ENCODE peak calls at places on chromosomes 6 and 20, in nine cellular contexts. One of them, this sample, is unnamed.

GRCh38 chr20:62321521-62321948 is 18.7 kb downstream of the ADRM1 start:
- DNase-seq in HFF-Myc: no peak
- DNase-seq in T follicular helper cell: no peak
- DNase-seq in neuronal stem cell: no peak
- DNase-seq in nucleus accumbens: no peak
- DNase-seq in fibroblast of lung: peak; percentile 21
- DNase-seq in B cell: no peak
- DNase-seq in hepatocyte: peak; percentile 45
- DNase-seq in ovary: no peak
- DNase-seq in this sample: peak; percentile 58

GRCh38 chr20:12414446-12415274 is 497.0 kb downstream of the BTBD3 start:
- DNase-seq in fibroblast of lung: no peak
- DNase-seq in neuronal stem cell: no peak
- DNase-seq in ovary: no peak
- DNase-seq in nucleus accumbens: peak; percentile 7
- DNase-seq in hepatocyte: peak; percentile 33
- DNase-seq in T follicular helper cell: no peak
- DNase-seq in B cell: no peak
- DNase-seq in HFF-Myc: no peak
- DNase-seq in this sample: no peak

GRCh38 chr6:36563237-36563927 is 16.1 kb upstream of the STK38 start:
- DNase-seq in hepatocyte: no peak
- DNase-seq in T follicular helper cell: no peak
- DNase-seq in ovary: no peak
- DNase-seq in nucleus accumbens: no peak
- DNase-seq in B cell: no peak
- DNase-seq in neuronal stem cell: no peak
- DNase-seq in HFF-Myc: no peak
- DNase-seq in fibroblast of lung: no peak
- DNase-seq in this sample: no peak

GRCh38 chr6:106739387-106739786 is 110.0 kb downstream of the QRSL1 start:
- DNase-seq in ovary: no peak
- DNase-seq in T follicular helper cell: no peak
- DNase-seq in neuronal stem cell: no peak
- DNase-seq in hepatocyte: no peak
- DNase-seq in B cell: no peak
- DNase-seq in fibroblast of lung: no peak
- DNase-seq in nucleus accumbens: no peak
- DNase-seq in HFF-Myc: no peak
- DNase-seq in this sample: no peak

GRCh38 chr6:139834232-139834631 is 459.8 kb upstream of the CITED2 start:
- DNase-seq in hepatocyte: no peak
- DNase-seq in nucleus accumbens: no peak
- DNase-seq in T follicular helper cell: no peak
- DNase-seq in neuronal stem cell: no peak
- DNase-seq in HFF-Myc: no peak
- DNase-seq in B cell: no peak
- DNase-seq in fibroblast of lung: no peak
- DNase-seq in ovary: no peak
- DNase-seq in this sample: no peak

GRCh38 chr6:158418501-158418900 is 106.2 kb downstream of the TULP4 start:
- DNase-seq in fibroblast of lung: peak; percentile 38
- DNase-seq in hepatocyte: no peak
- DNase-seq in T follicular helper cell: no peak
- DNase-seq in HFF-Myc: no peak
- DNase-seq in ovary: no peak
- DNase-seq in B cell: no peak
- DNase-seq in nucleus accumbens: no peak
- DNase-seq in neuronal stem cell: no peak
- DNase-seq in this sample: no peak

GRCh38 chr6:109013551-109014101 is 81.0 kb downstream of the SESN1 start:
- DNase-seq in ovary: no peak
- DNase-seq in fibroblast of lung: no peak
- DNase-seq in hepatocyte: no peak
- DNase-seq in T follicular helper cell: no peak
- DNase-seq in HFF-Myc: no peak
- DNase-seq in B cell: no peak
- DNase-seq in nucleus accumbens: no peak
- DNase-seq in neuronal stem cell: no peak
- DNase-seq in this sample: no peak

GRCh38 chr20:37649017-37649416 is 44.8 kb upstream of the CTNNBL1 start:
- DNase-seq in neuronal stem cell: no peak
- DNase-seq in ovary: no peak
- DNase-seq in B cell: no peak
- DNase-seq in fibroblast of lung: no peak
- DNase-seq in nucleus accumbens: no peak
- DNase-seq in T follicular helper cell: no peak
- DNase-seq in hepatocyte: no peak
- DNase-seq in HFF-Myc: no peak
- DNase-seq in this sample: peak; percentile 60

GRCh38 chr20:8223096-8223870 is 91.2 kb downstream of the PLCB1 start:
- DNase-seq in nucleus accumbens: no peak
- DNase-seq in ovary: no peak
- DNase-seq in fibroblast of lung: peak; percentile 93
- DNase-seq in neuronal stem cell: no peak
- DNase-seq in B cell: no peak
- DNase-seq in T follicular helper cell: no peak
- DNase-seq in HFF-Myc: peak; percentile 60
- DNase-seq in hepatocyte: no peak
- DNase-seq in this sample: peak; percentile 69

GRCh38 chr20:25340380-25340779 is 50.3 kb downstream of the ABHD12 start:
- DNase-seq in fibroblast of lung: no peak
- DNase-seq in HFF-Myc: no peak
- DNase-seq in neuronal stem cell: no peak
- DNase-seq in nucleus accumbens: no peak
- DNase-seq in T follicular helper cell: no peak
- DNase-seq in ovary: no peak
- DNase-seq in B cell: no peak
- DNase-seq in hepatocyte: no peak
- DNase-seq in this sample: no peak

GRCh38 chr20:44012466-44013226 is 98.0 kb downstream of the TOX2 start:
- DNase-seq in hepatocyte: no peak
- DNase-seq in fibroblast of lung: no peak
- DNase-seq in HFF-Myc: no peak
- DNase-seq in B cell: no peak
- DNase-seq in neuronal stem cell: no peak
- DNase-seq in ovary: no peak
- DNase-seq in T follicular helper cell: no peak
- DNase-seq in nucleus accumbens: no peak
- DNase-seq in this sample: no peak

GRCh38 chr6:80233955-80234354 is 127.5 kb downstream of the BCKDHB start:
- DNase-seq in B cell: no peak
- DNase-seq in ovary: no peak
- DNase-seq in T follicular helper cell: no peak
- DNase-seq in neuronal stem cell: no peak
- DNase-seq in nucleus accumbens: no peak
- DNase-seq in fibroblast of lung: no peak
- DNase-seq in hepatocyte: no peak
- DNase-seq in HFF-Myc: no peak
- DNase-seq in this sample: no peak

GRCh38 chr6:41184761-41185160 is 16.2 kb downstream of the TREML2 start:
- DNase-seq in nucleus accumbens: no peak
- DNase-seq in hepatocyte: no peak
- DNase-seq in fibroblast of lung: no peak
- DNase-seq in HFF-Myc: no peak
- DNase-seq in neuronal stem cell: no peak
- DNase-seq in T follicular helper cell: no peak
- DNase-seq in ovary: no peak
- DNase-seq in B cell: no peak
- DNase-seq in this sample: no peak

GRCh38 chr6:1251198-1252155 is 60.4 kb upstream of the FOXQ1 start:
- DNase-seq in T follicular helper cell: no peak
- DNase-seq in HFF-Myc: no peak
- DNase-seq in B cell: no peak
- DNase-seq in nucleus accumbens: no peak
- DNase-seq in hepatocyte: no peak
- DNase-seq in fibroblast of lung: no peak
- DNase-seq in neuronal stem cell: no peak
- DNase-seq in ovary: no peak
- DNase-seq in this sample: no peak

GRCh38 chr6:41288025-41288777 is 1.7 kb upstream of the TREM1 start:
- DNase-seq in ovary: no peak
- DNase-seq in nucleus accumbens: no peak
- DNase-seq in hepatocyte: peak; percentile 57
- DNase-seq in fibroblast of lung: peak; percentile 14
- DNase-seq in T follicular helper cell: no peak
- DNase-seq in HFF-Myc: no peak
- DNase-seq in neuronal stem cell: no peak
- DNase-seq in B cell: no peak
- DNase-seq in this sample: peak; percentile 45

GRCh38 chr6:139981810-139982550 is 607.5 kb upstream of the CITED2 start:
- DNase-seq in T follicular helper cell: no peak
- DNase-seq in HFF-Myc: peak; percentile 80
- DNase-seq in fibroblast of lung: peak; percentile 84
- DNase-seq in neuronal stem cell: peak; percentile 33
- DNase-seq in hepatocyte: peak; percentile 66
- DNase-seq in ovary: no peak
- DNase-seq in nucleus accumbens: no peak
- DNase-seq in B cell: no peak
- DNase-seq in this sample: peak; percentile 74

GRCh38 chr6:127119361-127120108 is 1.1 kb downstream of the RSPO3 start:
- DNase-seq in neuronal stem cell: peak; percentile 21
- DNase-seq in fibroblast of lung: no peak
- DNase-seq in T follicular helper cell: no peak
- DNase-seq in B cell: no peak
- DNase-seq in hepatocyte: peak; percentile 29
- DNase-seq in HFF-Myc: no peak
- DNase-seq in ovary: no peak
- DNase-seq in nucleus accumbens: no peak
- DNase-seq in this sample: peak; percentile 34

GRCh38 chr6:11202513-11203305 is 29.8 kb downstream of the NEDD9 start:
- DNase-seq in hepatocyte: no peak
- DNase-seq in neuronal stem cell: peak; percentile 37
- DNase-seq in nucleus accumbens: peak; percentile 64
- DNase-seq in T follicular helper cell: no peak
- DNase-seq in fibroblast of lung: peak; percentile 19
- DNase-seq in HFF-Myc: no peak
- DNase-seq in ovary: no peak
- DNase-seq in B cell: no peak
- DNase-seq in this sample: no peak

GRCh38 chr20:14142171-14142570 is 146.9 kb downstream of the MACROD2 start:
- DNase-seq in nucleus accumbens: no peak
- DNase-seq in HFF-Myc: peak; percentile 21
- DNase-seq in fibroblast of lung: peak; percentile 39
- DNase-seq in hepatocyte: peak; percentile 85
- DNase-seq in ovary: peak; percentile 28
- DNase-seq in neuronal stem cell: peak; percentile 72
- DNase-seq in B cell: no peak
- DNase-seq in T follicular helper cell: no peak
- DNase-seq in this sample: no peak

GRCh38 chr6:14450133-14451040 is 332.8 kb downstream of the CD83 start:
- DNase-seq in B cell: no peak
- DNase-seq in neuronal stem cell: no peak
- DNase-seq in T follicular helper cell: no peak
- DNase-seq in nucleus accumbens: peak; percentile 9
- DNase-seq in ovary: no peak
- DNase-seq in fibroblast of lung: peak; percentile 64
- DNase-seq in hepatocyte: no peak
- DNase-seq in HFF-Myc: no peak
- DNase-seq in this sample: no peak

GRCh38 chr20:51009303-51010042 is 13.4 kb downstream of the KCNG1 start:
- DNase-seq in HFF-Myc: no peak
- DNase-seq in fibroblast of lung: no peak
- DNase-seq in B cell: no peak
- DNase-seq in nucleus accumbens: no peak
- DNase-seq in hepatocyte: no peak
- DNase-seq in ovary: no peak
- DNase-seq in T follicular helper cell: no peak
- DNase-seq in neuronal stem cell: no peak
- DNase-seq in this sample: no peak

GRCh38 chr6:34992353-34992752 is 103.3 kb downstream of the ANKS1A start:
- DNase-seq in T follicular helper cell: no peak
- DNase-seq in neuronal stem cell: no peak
- DNase-seq in fibroblast of lung: no peak
- DNase-seq in ovary: no peak
- DNase-seq in nucleus accumbens: no peak
- DNase-seq in HFF-Myc: no peak
- DNase-seq in B cell: no peak
- DNase-seq in hepatocyte: no peak
- DNase-seq in this sample: no peak

GRCh38 chr6:36947570-36948351 is 6.8 kb upstream of the PI16 start:
- DNase-seq in nucleus accumbens: peak; percentile 77
- DNase-seq in B cell: no peak
- DNase-seq in fibroblast of lung: no peak
- DNase-seq in hepatocyte: no peak
- DNase-seq in T follicular helper cell: no peak
- DNase-seq in HFF-Myc: no peak
- DNase-seq in ovary: no peak
- DNase-seq in neuronal stem cell: no peak
- DNase-seq in this sample: no peak

GRCh38 chr6:31525932-31526591 is 2.7 kb upstream of the MCCD1 start:
- DNase-seq in neuronal stem cell: no peak
- DNase-seq in nucleus accumbens: no peak
- DNase-seq in hepatocyte: no peak
- DNase-seq in HFF-Myc: no peak
- DNase-seq in ovary: no peak
- DNase-seq in fibroblast of lung: no peak
- DNase-seq in B cell: no peak
- DNase-seq in T follicular helper cell: no peak
- DNase-seq in this sample: peak; percentile 66

GRCh38 chr6:161233986-161234620 is 39.8 kb downstream of the AGPAT4 start:
- DNase-seq in B cell: no peak
- DNase-seq in neuronal stem cell: no peak
- DNase-seq in HFF-Myc: peak; percentile 75
- DNase-seq in nucleus accumbens: peak; percentile 47
- DNase-seq in fibroblast of lung: peak; percentile 95
- DNase-seq in hepatocyte: peak; percentile 76
- DNase-seq in T follicular helper cell: no peak
- DNase-seq in ovary: peak; percentile 84
- DNase-seq in this sample: peak; percentile 91

GRCh38 chr6:16769986-16770376 is 8.7 kb upstream of the ATXN1 start:
- DNase-seq in fibroblast of lung: peak; percentile 89
- DNase-seq in neuronal stem cell: no peak
- DNase-seq in hepatocyte: no peak
- DNase-seq in nucleus accumbens: no peak
- DNase-seq in B cell: no peak
- DNase-seq in ovary: no peak
- DNase-seq in HFF-Myc: peak; percentile 90
- DNase-seq in T follicular helper cell: no peak
- DNase-seq in this sample: peak; percentile 91

GRCh38 chr6:113352029-113352801 is 504.9 kb upstream of the MARCKS start:
- DNase-seq in T follicular helper cell: no peak
- DNase-seq in nucleus accumbens: no peak
- DNase-seq in hepatocyte: peak; percentile 37
- DNase-seq in fibroblast of lung: peak; percentile 69
- DNase-seq in HFF-Myc: peak; percentile 52
- DNase-seq in ovary: no peak
- DNase-seq in neuronal stem cell: no peak
- DNase-seq in B cell: no peak
- DNase-seq in this sample: peak; percentile 96

GRCh38 chr6:43803055-43803782 is 33.2 kb downstream of the VEGFA start:
- DNase-seq in ovary: no peak
- DNase-seq in B cell: no peak
- DNase-seq in fibroblast of lung: peak; percentile 71
- DNase-seq in nucleus accumbens: no peak
- DNase-seq in HFF-Myc: no peak
- DNase-seq in T follicular helper cell: no peak
- DNase-seq in hepatocyte: no peak
- DNase-seq in neuronal stem cell: no peak
- DNase-seq in this sample: no peak

GRCh38 chr6:112038756-112039430 is 15.0 kb upstream of the CCN6 start:
- DNase-seq in fibroblast of lung: no peak
- DNase-seq in T follicular helper cell: no peak
- DNase-seq in neuronal stem cell: no peak
- DNase-seq in HFF-Myc: no peak
- DNase-seq in nucleus accumbens: no peak
- DNase-seq in B cell: no peak
- DNase-seq in ovary: no peak
- DNase-seq in hepatocyte: no peak
- DNase-seq in this sample: peak; percentile 68

GRCh38 chr6:158237656-158238055 is 69.5 kb downstream of the GTF2H5 start:
- DNase-seq in HFF-Myc: no peak
- DNase-seq in B cell: no peak
- DNase-seq in T follicular helper cell: no peak
- DNase-seq in ovary: no peak
- DNase-seq in nucleus accumbens: no peak
- DNase-seq in neuronal stem cell: no peak
- DNase-seq in hepatocyte: no peak
- DNase-seq in fibroblast of lung: no peak
- DNase-seq in this sample: no peak

GRCh38 chr20:2754426-2754825 is 46.0 kb downstream of the CPXM1 start:
- DNase-seq in nucleus accumbens: no peak
- DNase-seq in B cell: no peak
- DNase-seq in hepatocyte: no peak
- DNase-seq in ovary: no peak
- DNase-seq in HFF-Myc: no peak
- DNase-seq in T follicular helper cell: no peak
- DNase-seq in fibroblast of lung: no peak
- DNase-seq in neuronal stem cell: no peak
- DNase-seq in this sample: no peak

This sample was measured in ELR.